ENCODE peak calls at places on chromosomes 4 and X, in six cellular contexts. A, V, X, Y, G and R are unnamed samples.

GRCh38 chrX:149259241-149259640 is 245.9 kb downstream of the IDS start:
- DNase-seq in A (no peak), V (no peak), X (no peak), Y (no peak), G (peak; percentile 53), R (no peak)

GRCh38 chr4:155319506-155319905 is 57.3 kb downstream of the MAP9 start:
- DNase-seq in A (no peak), V (no peak), X (no peak), Y (no peak), G (no peak), R (no peak)

GRCh38 chrX:140817943-140818342 is 108.4 kb downstream of the LINC00632 start:
- DNase-seq in A (no peak), V (no peak), X (no peak), Y (peak; percentile 20), G (peak; percentile 43), R (no peak)

GRCh38 chr4:70601422-70602039 is 9.5 kb downstream of the AMBN start:
- DNase-seq in A (peak; percentile 19), V (no peak), X (peak; percentile 40), Y (peak; percentile 32), G (peak; percentile 84), R (no peak)

GRCh38 chr4:82403725-82404124 is 26.5 kb downstream of the HNRNPDL start:
- DNase-seq in A (no peak), V (no peak), X (no peak), Y (peak; percentile 9), G (peak; percentile 28), R (no peak)

GRCh38 chr4:122775987-122776836 is 43.7 kb downstream of the BBS12 start:
- DNase-seq in A (no peak), V (no peak), X (no peak), Y (no peak), G (no peak), R (no peak)

GRCh38 chr4:141810702-141811365 is 174.5 kb downstream of the IL15 start:
- DNase-seq in A (no peak), V (no peak), X (no peak), Y (no peak), G (no peak), R (no peak)

GRCh38 chrX:72045552-72046277 is 86.0 kb downstream of the RTL5 start:
- DNase-seq in A (no peak), V (no peak), X (no peak), Y (no peak), G (peak; percentile 48), R (peak; percentile 32)

GRCh38 chr4:5995901-5996623 is 22.2 kb downstream of the C4orf50 start:
- DNase-seq in A (no peak), V (no peak), X (no peak), Y (no peak), G (no peak), R (no peak)

GRCh38 chrX:47216393-47216925 is 2.0 kb upstream of the CDK16 start:
- DNase-seq in A (no peak), V (no peak), X (no peak), Y (no peak), G (no peak), R (no peak)

GRCh38 chr4:28062562-28062961 is 1201.9 kb downstream of the STIM2 start:
- DNase-seq in A (no peak), V (no peak), X (no peak), Y (no peak), G (no peak), R (no peak)

GRCh38 chr4:80422727-80423404 is 87.3 kb downstream of the CFAP299 start:
- DNase-seq in A (no peak), V (no peak), X (no peak), Y (no peak), G (no peak), R (no peak)

GRCh38 chr4:152651473-152652060 is 28.2 kb downstream of the TMEM154 start:
- DNase-seq in A (no peak), V (no peak), X (no peak), Y (no peak), G (no peak), R (no peak)

GRCh38 chr4:94455081-94455480 is 3.3 kb downstream of the PDLIM5 start:
- DNase-seq in A (peak; percentile 48), V (no peak), X (peak; percentile 76), Y (no peak), G (peak; percentile 86), R (peak; percentile 88)

GRCh38 chrX:70485466-70485865 is 40.8 kb downstream of the DLG3 start:
- DNase-seq in A (no peak), V (no peak), X (no peak), Y (no peak), G (no peak), R (no peak)

GRCh38 chr4:106140601-106141000 is 175.4 kb downstream of the TBCK start:
- DNase-seq in A (no peak), V (no peak), X (no peak), Y (no peak), G (peak; percentile 15), R (no peak)

GRCh38 chrX:47637546-47638195 is 7.9 kb upstream of the CFP start:
- DNase-seq in A (peak; percentile 34), V (peak; percentile 87), X (peak; percentile 52), Y (no peak), G (no peak), R (no peak)

GRCh38 chr4:104394409-104394813 is 100.3 kb downstream of the CXXC4 start:
- DNase-seq in A (no peak), V (peak; percentile 16), X (no peak), Y (no peak), G (no peak), R (no peak)

GRCh38 chr4:7202391-7202790 is 10.1 kb downstream of the SORCS2 start:
- DNase-seq in A (no peak), V (no peak), X (no peak), Y (no peak), G (peak; percentile 52), R (no peak)

GRCh38 chrX:45479835-45480422 is 279.3 kb upstream of the DIPK2B start:
- DNase-seq in A (no peak), V (no peak), X (no peak), Y (peak; percentile 59), G (peak; percentile 81), R (no peak)

GRCh38 chrX:129773649-129774458 is 5.9 kb upstream of the SASH3 start:
- DNase-seq in A (no peak), V (no peak), X (no peak), Y (no peak), G (no peak), R (no peak)

DNA sequence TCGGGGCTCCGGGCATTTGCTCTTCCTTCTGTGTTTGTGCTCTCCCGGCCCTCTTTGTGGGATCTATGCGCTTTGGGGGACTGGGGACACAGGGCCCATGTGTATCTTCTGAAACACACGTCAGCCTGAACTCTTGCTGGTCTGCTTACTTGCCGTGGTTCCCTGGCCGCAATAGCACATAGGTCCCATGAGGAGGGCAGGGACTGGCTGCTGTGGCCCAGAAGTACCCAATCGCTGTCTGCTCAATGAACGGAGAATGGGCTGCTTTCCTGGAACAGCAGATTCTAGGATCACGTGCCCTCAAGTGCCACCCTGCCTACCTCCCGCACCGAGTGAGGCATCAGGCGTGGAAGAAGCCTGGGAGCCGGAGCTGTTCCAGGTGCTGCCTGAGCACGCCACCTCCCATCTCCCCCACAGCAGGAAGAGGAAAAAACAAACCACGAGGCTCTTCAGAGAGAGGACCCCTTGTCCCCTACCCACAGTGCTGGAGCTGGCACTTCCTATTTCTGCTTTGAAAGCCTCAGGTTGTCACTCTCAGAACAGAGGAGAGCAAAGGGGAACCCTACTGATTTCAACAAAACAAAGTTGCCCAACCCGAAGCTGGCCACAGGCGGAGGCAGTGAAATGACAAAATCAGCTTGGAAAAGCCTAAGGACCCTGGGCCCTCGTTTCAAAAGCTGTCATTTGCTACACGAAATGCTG is 3.8 kb downstream of the G6PD start:
- DNase-seq in A (no peak), V (peak; percentile 80), X (no peak), Y (no peak), G (no peak), R (peak; percentile 66)
- H3K4me3 ChIP-seq in A (no peak overlapping the region), V (peak overlapping the region; percentile 29), X (peak overlapping the region; percentile 54), Y (no peak overlapping the region), G (no peak overlapping the region), R (no peak overlapping the region)

GRCh38 chr4:3706565-3707422 is 59.4 kb upstream of the ADRA2C start:
- DNase-seq in A (no peak), V (peak; percentile 45), X (no peak), Y (no peak), G (no peak), R (no peak)
- H3K4me3 ChIP-seq in A (no peak overlapping the region), V (no peak overlapping the region), X (no peak overlapping the region), Y (no peak overlapping the region), G (no peak overlapping the region), R (no peak overlapping the region)

GRCh38 chr4:4228356-4228668 is 1.6 kb upstream of the OTOP1 start:
- DNase-seq in A (no peak), V (no peak), X (no peak), Y (no peak), G (no peak), R (no peak)

GRCh38 chr4:4227510-4228355 is 1.0 kb upstream of the OTOP1 start:
- DNase-seq in A (no peak), V (no peak), X (no peak), Y (no peak), G (no peak), R (no peak)

GRCh38 chr4:4226606-4227438 is at the start of gene OTOP1:
- DNase-seq in A (no peak), V (no peak), X (no peak), Y (no peak), G (no peak), R (no peak)

DNA sequence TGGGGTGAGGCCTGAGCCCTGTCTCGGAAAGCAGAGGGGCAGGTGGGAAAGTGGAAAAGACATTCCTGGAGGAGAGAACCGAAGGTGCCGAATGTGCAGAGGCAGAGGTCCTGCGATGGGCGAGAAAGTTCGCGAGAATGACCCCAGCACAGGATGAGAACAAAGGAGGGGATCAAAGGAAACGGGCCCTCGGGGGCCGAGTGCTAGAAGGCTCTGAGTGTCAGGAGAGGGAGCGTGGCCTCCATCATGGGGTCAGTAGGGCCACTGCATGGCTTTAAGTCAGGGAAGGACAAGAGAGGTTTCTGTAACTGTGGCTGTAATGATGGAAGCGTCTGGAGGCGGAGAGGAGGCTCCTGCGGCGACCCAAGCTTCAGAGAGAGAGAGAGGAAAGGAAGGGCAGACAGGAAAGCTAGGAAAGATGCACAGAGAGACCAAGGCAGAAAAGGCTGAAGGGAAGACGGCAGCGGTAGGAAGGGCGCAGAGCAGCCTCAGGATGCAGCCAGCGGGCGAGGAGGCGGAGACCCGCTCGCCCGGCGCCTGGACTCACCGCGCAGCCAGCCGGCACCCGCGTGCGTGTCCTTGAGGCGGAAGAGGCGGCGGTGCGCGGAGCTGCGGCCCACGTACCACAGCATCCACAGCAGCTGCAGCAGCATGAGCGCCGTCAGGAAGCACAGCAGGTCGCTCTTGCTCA is 669 bp downstream of the OTOP1 start:
- DNase-seq in A (no peak), V (no peak), X (no peak), Y (no peak), G (peak; percentile 31), R (no peak)
- H3K4me3 ChIP-seq in A (no peak overlapping the region), V (no peak overlapping the region), X (no peak overlapping the region), Y (no peak overlapping the region), G (no peak overlapping the region), R (no peak overlapping the region)

GRCh38 chr4:52076731-52077130 is 25.6 kb downstream of the SPATA18 start:
- DNase-seq in A (no peak), V (peak; percentile 73), X (peak; percentile 25), Y (no peak), G (no peak), R (no peak)
- H3K4me3 ChIP-seq in A (peak overlapping the region; percentile 26), V (no peak overlapping the region), X (no peak overlapping the region), Y (peak overlapping the region; percentile 9), G (peak overlapping the region; percentile 33), R (peak overlapping the region; percentile 24)